ENCODE peak calls at places on chromosome 13, in six cellular contexts. One of them, this sample, is unnamed.

GRCh38 chr13:60396783-60397692 is at the start of gene TDRD3:
- DNase-seq in neural progenitor cell: peak; percentile 92
- DNase-seq in OCI-LY7: peak; percentile 88
- DNase-seq in fibroblast of lung: peak; percentile 91
- DNase-seq in CD8-positive, alpha-beta T cell: peak; percentile 71
- DNase-seq in tibial artery: peak; percentile 91
- DNase-seq in this sample: peak; percentile 94

GRCh38 chr13:79591493-79591892 is 110.5 kb downstream of the NDFIP2 start:
- DNase-seq in CD8-positive, alpha-beta T cell: no peak
- DNase-seq in OCI-LY7: no peak
- DNase-seq in tibial artery: no peak
- DNase-seq in fibroblast of lung: no peak
- DNase-seq in neural progenitor cell: no peak
- DNase-seq in this sample: no peak

GRCh38 chr13:110028838-110029621 is 242.6 kb upstream of the IRS2 start:
- DNase-seq in CD8-positive, alpha-beta T cell: no peak
- DNase-seq in fibroblast of lung: no peak
- DNase-seq in tibial artery: no peak
- DNase-seq in OCI-LY7: no peak
- DNase-seq in neural progenitor cell: no peak
- DNase-seq in this sample: no peak

GRCh38 chr13:32175307-32175706 is 139.9 kb downstream of the ZAR1L start:
- DNase-seq in neural progenitor cell: no peak
- DNase-seq in OCI-LY7: no peak
- DNase-seq in CD8-positive, alpha-beta T cell: no peak
- DNase-seq in tibial artery: no peak
- DNase-seq in fibroblast of lung: no peak
- DNase-seq in this sample: no peak

GRCh38 chr13:107721436-107721835 is 493.9 kb downstream of the LIG4 start:
- DNase-seq in neural progenitor cell: no peak
- DNase-seq in tibial artery: no peak
- DNase-seq in CD8-positive, alpha-beta T cell: no peak
- DNase-seq in OCI-LY7: no peak
- DNase-seq in fibroblast of lung: peak; percentile 19
- DNase-seq in this sample: no peak

GRCh38 chr13:96090240-96091101 is 564 bp downstream of the HS6ST3 start:
- DNase-seq in fibroblast of lung: no peak
- DNase-seq in CD8-positive, alpha-beta T cell: no peak
- DNase-seq in OCI-LY7: no peak
- DNase-seq in tibial artery: no peak
- DNase-seq in neural progenitor cell: peak; percentile 66
- DNase-seq in this sample: peak; percentile 74

GRCh38 chr13:25727776-25728175 is 324.0 kb downstream of the SHISA2 start:
- DNase-seq in OCI-LY7: no peak
- DNase-seq in neural progenitor cell: no peak
- DNase-seq in CD8-positive, alpha-beta T cell: no peak
- DNase-seq in tibial artery: no peak
- DNase-seq in fibroblast of lung: no peak
- DNase-seq in this sample: no peak

GRCh38 chr13:23921451-23921888 is 24.2 kb upstream of the C1QTNF9B start:
- DNase-seq in neural progenitor cell: peak; percentile 58
- DNase-seq in fibroblast of lung: peak; percentile 66
- DNase-seq in tibial artery: no peak
- DNase-seq in CD8-positive, alpha-beta T cell: no peak
- DNase-seq in OCI-LY7: peak; percentile 5
- DNase-seq in this sample: no peak

GRCh38 chr13:25881136-25881926 is 170.5 kb downstream of the SHISA2 start:
- DNase-seq in CD8-positive, alpha-beta T cell: no peak
- DNase-seq in neural progenitor cell: no peak
- DNase-seq in tibial artery: no peak
- DNase-seq in OCI-LY7: no peak
- DNase-seq in fibroblast of lung: peak; percentile 23
- DNase-seq in this sample: no peak

GRCh38 chr13:74979703-74980102 is 502.3 kb downstream of the TBC1D4 start:
- DNase-seq in OCI-LY7: no peak
- DNase-seq in neural progenitor cell: no peak
- DNase-seq in fibroblast of lung: no peak
- DNase-seq in CD8-positive, alpha-beta T cell: no peak
- DNase-seq in tibial artery: no peak
- DNase-seq in this sample: no peak

GRCh38 chr13:66405908-66406802 is 824.0 kb downstream of the PCDH9 start:
- DNase-seq in OCI-LY7: no peak
- DNase-seq in fibroblast of lung: peak; percentile 87
- DNase-seq in neural progenitor cell: peak; percentile 37
- DNase-seq in tibial artery: no peak
- DNase-seq in CD8-positive, alpha-beta T cell: no peak
- DNase-seq in this sample: no peak

GRCh38 chr13:39616087-39616694 is 13.2 kb upstream of the LHFPL6 start:
- DNase-seq in fibroblast of lung: peak; percentile 79
- DNase-seq in OCI-LY7: peak; percentile 83
- DNase-seq in CD8-positive, alpha-beta T cell: peak; percentile 33
- DNase-seq in tibial artery: no peak
- DNase-seq in neural progenitor cell: peak; percentile 84
- DNase-seq in this sample: no peak

GRCh38 chr13:37134411-37135041 is 29.1 kb upstream of the CSNK1A1L start:
- DNase-seq in CD8-positive, alpha-beta T cell: no peak
- DNase-seq in OCI-LY7: no peak
- DNase-seq in tibial artery: no peak
- DNase-seq in neural progenitor cell: no peak
- DNase-seq in fibroblast of lung: peak; percentile 82
- DNase-seq in this sample: no peak

GRCh38 chr13:111202745-111203144 is 87.6 kb downstream of the ARHGEF7 start:
- DNase-seq in fibroblast of lung: peak; percentile 82
- DNase-seq in neural progenitor cell: no peak
- DNase-seq in tibial artery: no peak
- DNase-seq in OCI-LY7: peak; percentile 66
- DNase-seq in CD8-positive, alpha-beta T cell: no peak
- DNase-seq in this sample: no peak

GRCh38 chr13:51981355-51981754 is 29.9 kb downstream of the ATP7B start:
- DNase-seq in neural progenitor cell: no peak
- DNase-seq in fibroblast of lung: no peak
- DNase-seq in OCI-LY7: no peak
- DNase-seq in CD8-positive, alpha-beta T cell: no peak
- DNase-seq in tibial artery: no peak
- DNase-seq in this sample: no peak

GRCh38 chr13:73520566-73521290 is 461.9 kb downstream of the KLF5 start:
- DNase-seq in fibroblast of lung: no peak
- DNase-seq in tibial artery: no peak
- DNase-seq in CD8-positive, alpha-beta T cell: no peak
- DNase-seq in neural progenitor cell: no peak
- DNase-seq in OCI-LY7: no peak
- DNase-seq in this sample: no peak

GRCh38 chr13:40255551-40255950 is 410.9 kb downstream of the FOXO1 start:
- DNase-seq in OCI-LY7: no peak
- DNase-seq in fibroblast of lung: no peak
- DNase-seq in tibial artery: no peak
- DNase-seq in CD8-positive, alpha-beta T cell: no peak
- DNase-seq in neural progenitor cell: no peak
- DNase-seq in this sample: no peak

GRCh38 chr13:49652691-49653305 is 24.5 kb downstream of the ARL11 start:
- DNase-seq in fibroblast of lung: peak; percentile 39
- DNase-seq in tibial artery: no peak
- DNase-seq in CD8-positive, alpha-beta T cell: no peak
- DNase-seq in OCI-LY7: peak; percentile 63
- DNase-seq in neural progenitor cell: peak; percentile 71
- DNase-seq in this sample: no peak

GRCh38 chr13:26548251-26548765 is 9.2 kb upstream of the WASF3 start:
- DNase-seq in fibroblast of lung: no peak
- DNase-seq in OCI-LY7: no peak
- DNase-seq in CD8-positive, alpha-beta T cell: no peak
- DNase-seq in neural progenitor cell: no peak
- DNase-seq in tibial artery: no peak
- DNase-seq in this sample: no peak

GRCh38 chr13:33402975-33403374 is 117.4 kb upstream of the STARD13 start:
- DNase-seq in OCI-LY7: no peak
- DNase-seq in fibroblast of lung: no peak
- DNase-seq in tibial artery: no peak
- DNase-seq in neural progenitor cell: no peak
- DNase-seq in CD8-positive, alpha-beta T cell: no peak
- DNase-seq in this sample: no peak

GRCh38 chr13:113015826-113016525 is 47.0 kb downstream of the MCF2L start:
- DNase-seq in neural progenitor cell: no peak
- DNase-seq in CD8-positive, alpha-beta T cell: no peak
- DNase-seq in fibroblast of lung: no peak
- DNase-seq in OCI-LY7: no peak
- DNase-seq in tibial artery: no peak
- DNase-seq in this sample: peak; percentile 59

GRCh38 chr13:113010510-113010865 is 41.5 kb downstream of the MCF2L start:
- DNase-seq in fibroblast of lung: no peak
- DNase-seq in OCI-LY7: no peak
- DNase-seq in tibial artery: no peak
- DNase-seq in neural progenitor cell: no peak
- DNase-seq in CD8-positive, alpha-beta T cell: no peak
- DNase-seq in this sample: peak; percentile 69

GRCh38 chr13:113013878-113014751 is 45.1 kb downstream of the MCF2L start:
- DNase-seq in OCI-LY7: no peak
- DNase-seq in tibial artery: no peak
- DNase-seq in neural progenitor cell: no peak
- DNase-seq in CD8-positive, alpha-beta T cell: no peak
- DNase-seq in fibroblast of lung: no peak
- DNase-seq in this sample: no peak

GRCh38 chr13:113014752-113015745 is 46.0 kb downstream of the MCF2L start:
- DNase-seq in neural progenitor cell: no peak
- DNase-seq in OCI-LY7: no peak
- DNase-seq in tibial artery: no peak
- DNase-seq in fibroblast of lung: no peak
- DNase-seq in CD8-positive, alpha-beta T cell: no peak
- DNase-seq in this sample: peak; percentile 64

GRCh38 chr13:113013303-113013702 is 44.3 kb downstream of the MCF2L start:
- DNase-seq in OCI-LY7: no peak
- DNase-seq in tibial artery: no peak
- DNase-seq in fibroblast of lung: no peak
- DNase-seq in CD8-positive, alpha-beta T cell: no peak
- DNase-seq in neural progenitor cell: no peak
- DNase-seq in this sample: peak; percentile 71
- H3K4me1 ChIP-seq in OCI-LY7: no peaks in the 10 kb centered on the region
- H3K4me1 ChIP-seq in tibial artery: no peaks in the 10 kb centered on the region
- H3K4me1 ChIP-seq in fibroblast of lung: no peaks in the 10 kb centered on the region
- H3K4me1 ChIP-seq in CD8-positive, alpha-beta T cell: no peaks in the 10 kb centered on the region
- H3K4me1 ChIP-seq in neural progenitor cell: no peaks in the 10 kb centered on the region
- H3K4me1 ChIP-seq in this sample: peaks cover 14% of the 10 kb centered on the region

DNA sequence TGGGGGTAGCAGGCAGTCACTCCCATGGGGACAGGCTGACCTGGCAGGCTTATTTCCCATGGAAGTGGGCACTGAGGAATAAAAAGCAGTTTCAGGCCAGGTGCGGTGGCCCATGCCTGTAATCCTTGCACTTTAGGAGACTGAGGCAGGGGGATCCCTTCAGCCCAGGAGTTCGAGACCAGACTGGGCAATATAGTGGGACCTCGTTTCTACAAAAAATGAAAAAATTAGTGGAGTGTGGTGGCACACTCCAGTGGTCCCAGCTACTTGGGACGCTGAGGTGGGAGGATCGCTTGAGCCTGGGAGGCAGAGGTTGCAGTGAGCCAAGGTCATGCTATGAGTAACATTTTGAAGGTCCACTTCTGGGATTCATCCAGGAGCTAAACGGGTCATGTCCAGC is 6.0 kb downstream of the GJB2 start:
- DNase-seq in tibial artery: no peak
- DNase-seq in neural progenitor cell: no peak
- DNase-seq in OCI-LY7: no peak
- DNase-seq in fibroblast of lung: no peak
- DNase-seq in CD8-positive, alpha-beta T cell: no peak
- DNase-seq in this sample: no peak
- H3K27ac ChIP-seq in tibial artery: no peak overlapping the region
- H3K27ac ChIP-seq in neural progenitor cell: no peak overlapping the region
- H3K27ac ChIP-seq in OCI-LY7: no peak overlapping the region
- H3K27ac ChIP-seq in fibroblast of lung: no peak overlapping the region
- H3K27ac ChIP-seq in CD8-positive, alpha-beta T cell: no peak overlapping the region
- H3K27ac ChIP-seq in this sample: no peak overlapping the region

GRCh38 chr13:30375436-30375835 is 46.9 kb upstream of the UBE2L5 start:
- DNase-seq in CD8-positive, alpha-beta T cell: no peak
- DNase-seq in OCI-LY7: peak; percentile 49
- DNase-seq in tibial artery: peak; percentile 29
- DNase-seq in fibroblast of lung: no peak
- DNase-seq in neural progenitor cell: no peak
- DNase-seq in this sample: no peak
- TF ChIP-seq CTCF in CD8-positive, alpha-beta T cell: no peak
- TF ChIP-seq CTCF in OCI-LY7: no peak
- TF ChIP-seq CTCF in tibial artery: no peak
- TF ChIP-seq CTCF in fibroblast of lung: no peak
- TF ChIP-seq CTCF in neural progenitor cell: no peak
- TF ChIP-seq CTCF in this sample: no peak

DNA sequence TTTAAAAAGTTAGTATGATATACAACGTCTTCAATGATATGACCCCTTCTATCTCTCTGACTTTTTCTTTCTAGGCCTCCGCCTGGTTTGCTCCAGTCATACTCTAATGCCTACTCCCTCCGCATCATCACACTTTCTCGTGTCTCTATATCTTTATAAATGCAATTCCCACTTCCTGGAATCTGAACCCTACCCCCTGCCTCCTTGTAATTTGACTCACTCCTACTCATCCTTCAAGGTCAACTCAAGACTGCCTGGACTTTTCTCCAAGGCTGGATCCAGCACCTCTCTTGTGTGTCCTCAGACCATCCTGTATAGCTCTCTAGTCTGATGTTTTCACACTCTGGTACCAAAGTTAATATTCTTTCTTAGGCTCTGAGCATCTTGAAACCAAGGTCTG is 74.5 kb upstream of the SERP2 start:
- DNase-seq in tibial artery: no peak
- DNase-seq in fibroblast of lung: no peak
- DNase-seq in OCI-LY7: no peak
- DNase-seq in CD8-positive, alpha-beta T cell: no peak
- DNase-seq in neural progenitor cell: no peak
- DNase-seq in this sample: no peak
- H3K4me1 ChIP-seq in tibial artery: no peaks in the 10 kb centered on the region
- H3K4me1 ChIP-seq in fibroblast of lung: peaks cover 20% of the 10 kb centered on the region
- H3K4me1 ChIP-seq in OCI-LY7: peaks cover 7% of the 10 kb centered on the region
- H3K4me1 ChIP-seq in CD8-positive, alpha-beta T cell: no peaks in the 10 kb centered on the region
- H3K4me1 ChIP-seq in neural progenitor cell: no peaks in the 10 kb centered on the region
- H3K4me1 ChIP-seq in this sample: peaks cover 5% of the 10 kb centered on the region

DNA sequence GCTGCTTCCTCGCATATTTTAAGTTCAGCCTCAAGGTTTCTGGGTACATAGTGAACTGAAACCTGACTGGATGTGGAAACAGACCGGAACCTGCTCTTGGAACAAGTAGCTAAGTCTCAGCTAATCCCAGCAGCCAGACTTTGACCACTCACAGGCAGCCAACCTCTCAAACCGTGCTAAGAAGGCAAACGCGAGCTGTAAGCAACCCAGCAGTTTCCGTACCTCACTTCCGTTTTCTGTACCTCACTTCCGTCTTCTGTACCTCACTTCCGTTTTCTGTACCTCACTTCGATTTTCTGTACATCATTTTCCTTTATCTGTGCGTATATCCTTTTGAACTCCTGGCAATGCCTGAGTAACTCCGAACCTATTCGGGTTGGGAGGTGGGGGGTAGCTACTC is 96.8 kb downstream of the SUCLA2 start:
- DNase-seq in neural progenitor cell: no peak
- DNase-seq in tibial artery: no peak
- DNase-seq in fibroblast of lung: no peak
- DNase-seq in CD8-positive, alpha-beta T cell: no peak
- DNase-seq in OCI-LY7: no peak
- DNase-seq in this sample: no peak
- H3K27ac ChIP-seq in neural progenitor cell: no peak overlapping the region
- H3K27ac ChIP-seq in tibial artery: no peak overlapping the region
- H3K27ac ChIP-seq in fibroblast of lung: peak overlapping the region; percentile 24
- H3K27ac ChIP-seq in CD8-positive, alpha-beta T cell: no peak overlapping the region
- H3K27ac ChIP-seq in OCI-LY7: no peak overlapping the region
- H3K27ac ChIP-seq in this sample: peak overlapping the region; percentile 51

This sample was measured in kidney.